ENCODE peak calls at places on chromosomes 7 and 10, in six cellular contexts. W is stimulated activated CD4-positive, alpha-beta T cell treated with anti-CD3 and anti-CD28 coated beads, TNF-alpha, amount 100 ng/mL, for 1 hour; G is endothelial cell; R is fibroblast of mammary gland; V is thoracic aorta; T is NCI-H446 treated with DMSO at 0.1 percent for 48 hours. J is an unnamed sample.

GRCh38 chr7:65006094-65006992 is at the start of gene ERV3-1:
- DNase-seq in W (peak; percentile 76), G (peak; percentile 84), R (peak; percentile 92), V (peak; percentile 90), T (peak; percentile 73), J (peak; percentile 59)

GRCh38 chr10:103445767-103446567 is 6.2 kb downstream of the CALHM2 start:
- DNase-seq in W (no peak), G (no peak), R (peak; percentile 99), V (peak; percentile 73), T (no peak), J (no peak)

GRCh38 chr7:12130664-12131063 is 80.4 kb upstream of the TMEM106B start:
- DNase-seq in W (no peak), G (no peak), R (no peak), V (no peak), T (no peak), J (no peak)

GRCh38 chr7:80307251-80307856 is 172.7 kb downstream of the GNAI1 start:
- DNase-seq in W (no peak), G (no peak), R (peak; percentile 74), V (no peak), T (no peak), J (no peak)

GRCh38 chr10:36336315-36336714 is 694.2 kb upstream of the FZD8 start:
- DNase-seq in W (no peak), G (no peak), R (peak; percentile 14), V (no peak), T (no peak), J (no peak)

GRCh38 chr7:23332881-23333612 is 33.9 kb downstream of the MALSU1 start:
- DNase-seq in W (no peak), G (no peak), R (peak; percentile 62), V (no peak), T (no peak), J (no peak)

GRCh38 chr7:92904292-92905131 is 68.1 kb upstream of the CDK6 start:
- DNase-seq in W (peak; percentile 60), G (no peak), R (peak; percentile 96), V (no peak), T (no peak), J (peak; percentile 31)

GRCh38 chr10:95920798-95921426 is 13.1 kb downstream of the CC2D2B start:
- DNase-seq in W (no peak), G (no peak), R (no peak), V (no peak), T (no peak), J (no peak)

GRCh38 chr7:134533288-134533771 is 6.0 kb downstream of the AKR1B10 start:
- DNase-seq in W (no peak), G (no peak), R (peak; percentile 33), V (no peak), T (no peak), J (no peak)

GRCh38 chr10:7417103-7417623 is 6.3 kb upstream of the SFMBT2 start:
- DNase-seq in W (no peak), G (no peak), R (peak; percentile 71), V (no peak), T (no peak), J (no peak)

J was measured in GOT3.